ENCODE peak calls at places on chromosomes 1 and 21, in five cellular contexts. L, N, A, F and I are unnamed samples.

GRCh38 chr1:174890024-174890423 is 109.7 kb upstream of the CACYBP start:
- DNase-seq in F (no peak), L (no peak), N (no peak), A (no peak), I (no peak)

GRCh38 chr21:36516271-36516670 is 36.3 kb upstream of the CLDN14 start:
- DNase-seq in L (peak), N (no peak), A (no peak), F (no peak), I (no peak)

GRCh38 chr1:86704972-86705632 is 726 bp downstream of the SH3GLB1 start:
- DNase-seq in L (peak), N (no peak), F (peak), A (no peak), I (peak)

GRCh38 chr21:33441489-33442477 is 38.0 kb downstream of the TMEM50B start:
- DNase-seq in L (peak), F (no peak), N (peak), A (peak), I (no peak)

GRCh38 chr1:176033879-176034278 is 173.2 kb downstream of the COP1 start:
- DNase-seq in N (no peak), L (peak), A (no peak), F (no peak), I (no peak)

GRCh38 chr1:186620951-186621350 is 59.3 kb downstream of the PTGS2 start:
- DNase-seq in A (no peak), F (peak), N (peak), L (peak), I (peak)

GRCh38 chr1:100322436-100323211 is 29.7 kb upstream of the CDC14A start:
- DNase-seq in A (no peak), L (peak), F (no peak), N (peak), I (no peak)

GRCh38 chr1:102858695-102859094 is 249.6 kb downstream of the COL11A1 start:
- DNase-seq in A (no peak), N (no peak), L (peak), F (no peak), I (no peak)

GRCh38 chr1:91881280-91881679 is 4.7 kb downstream of the TGFBR3 start:
- DNase-seq in N (no peak), A (no peak), L (no peak), F (no peak), I (no peak)

GRCh38 chr1:67577646-67578045 is 107.4 kb upstream of the GADD45A start:
- DNase-seq in A (no peak), L (no peak), N (no peak), F (no peak), I (no peak)

GRCh38 chr1:156095906-156096508 is 13.7 kb upstream of the MEX3A start:
- DNase-seq in L (no peak), N (no peak), F (no peak), A (no peak), I (peak)

GRCh38 chr1:21814981-21815583 is 3.0 kb downstream of the LDLRAD2 start:
- DNase-seq in A (no peak), L (no peak), F (no peak), N (no peak), I (no peak)

GRCh38 chr1:101509370-101509769 is 272.6 kb downstream of the S1PR1 start:
- DNase-seq in F (no peak), A (peak), N (no peak), L (no peak), I (no peak)

GRCh38 chr1:10257851-10258250 is 47.5 kb downstream of the KIF1B start:
- DNase-seq in L (no peak), N (no peak), F (no peak), A (no peak), I (no peak)

DNA sequence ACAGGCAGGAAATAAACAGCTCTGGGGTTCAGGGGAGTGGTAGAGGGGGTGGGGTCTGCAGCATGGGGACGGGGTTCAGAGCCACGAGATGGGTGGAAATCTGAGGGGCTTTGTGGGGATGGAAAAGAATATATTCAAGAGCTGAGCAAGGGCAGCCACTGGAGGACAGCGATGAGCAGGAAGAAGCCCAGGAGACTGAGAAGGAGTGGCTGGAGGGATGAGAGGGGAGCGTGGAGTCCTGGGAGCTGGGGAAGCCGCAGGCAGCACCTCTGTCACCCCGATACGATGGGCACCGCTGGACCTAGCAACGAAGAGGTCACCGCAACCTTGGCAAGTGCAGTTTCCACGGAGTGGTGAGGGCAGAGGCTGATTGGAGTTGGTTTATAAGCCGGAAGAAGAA is 10.0 kb upstream of the KCNAB2 start:
- DNase-seq in A (no peak), F (no peak), N (no peak), L (no peak), I (no peak)
- TF ChIP-seq CTCF in A (no peak), F (no peak), N (peak), L (peak), I (no peak)

DNA sequence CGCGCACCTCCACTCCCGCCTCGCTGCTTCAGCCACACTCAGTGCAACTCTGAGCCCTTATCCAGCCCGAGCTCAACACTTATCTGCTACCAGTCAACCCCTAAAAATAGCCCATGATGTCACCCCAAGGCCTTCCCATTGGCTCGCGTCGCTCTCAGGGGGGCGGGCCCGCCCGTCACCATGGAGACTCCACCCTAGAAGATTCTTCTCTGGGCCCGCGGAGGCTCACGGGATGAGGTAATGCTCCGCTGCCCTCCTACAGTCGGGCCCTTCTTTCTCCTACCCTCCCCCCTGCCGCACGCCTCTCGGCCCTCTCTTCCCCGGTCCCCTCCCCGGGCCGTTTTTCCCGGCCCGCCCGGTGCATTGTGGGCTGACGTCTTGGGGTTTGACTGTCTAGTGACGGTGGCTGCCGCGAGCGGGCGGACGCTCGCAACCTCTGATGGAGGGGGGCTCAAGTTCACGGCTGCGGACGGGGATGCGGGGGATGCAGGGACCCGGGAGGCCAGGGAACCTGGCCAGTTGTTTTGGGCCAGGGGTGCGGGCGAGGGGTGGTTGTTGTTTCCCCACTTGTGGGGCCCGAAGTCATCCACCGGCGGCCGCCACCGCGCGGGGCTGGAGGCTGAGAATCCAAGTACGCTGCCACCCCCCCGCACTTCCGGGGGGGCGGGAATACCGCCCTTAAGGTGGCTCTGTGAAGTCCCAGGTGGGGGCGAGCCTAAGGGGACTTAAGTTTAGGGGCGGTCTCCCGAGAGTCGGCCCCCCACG is at the start of gene JUN:
- DNase-seq in L (peak), F (peak), A (peak), N (peak), I (peak)
- TF ChIP-seq CTCF in L (peak), F (no peak), A (peak), N (no peak), I (no peak)

GRCh38 chr21:26125433-26126167 is 45.0 kb downstream of the APP start:
- DNase-seq in N (no peak), F (no peak), L (no peak), A (no peak), I (no peak)
- TF ChIP-seq CTCF in N (no peak), F (no peak), L (no peak), A (no peak), I (no peak)

GRCh38 chr1:167947733-167948132 is 10.9 kb upstream of the MPC2 start:
- DNase-seq in N (no peak), A (no peak), F (no peak), L (no peak), I (no peak)
- TF ChIP-seq CTCF in N (no peak), A (no peak), F (no peak), L (no peak), I (no peak)

GRCh38 chr1:179591253-179591591 is 410 bp upstream of the TDRD5 start:
- DNase-seq in F (no peak), L (no peak), N (no peak), A (no peak), I (no peak)

GRCh38 chr1:179588425-179589024 is 3.1 kb upstream of the TDRD5 start:
- DNase-seq in L (no peak), F (no peak), N (no peak), A (no peak), I (no peak)

GRCh38 chr1:179589524-179589923 is 2.1 kb upstream of the TDRD5 start:
- DNase-seq in N (no peak), F (no peak), L (no peak), A (no peak), I (no peak)

GRCh38 chr1:179590671-179591070 is 961 bp upstream of the TDRD5 start:
- DNase-seq in F (no peak), N (no peak), L (no peak), A (no peak), I (no peak)

GRCh38 chr1:179591592-179592580 is at the start of gene TDRD5:
- DNase-seq in N (no peak), L (no peak), A (no peak), F (no peak), I (no peak)
- TF ChIP-seq CTCF in N (no peak), L (no peak), A (no peak), F (no peak), I (no peak)

DNA sequence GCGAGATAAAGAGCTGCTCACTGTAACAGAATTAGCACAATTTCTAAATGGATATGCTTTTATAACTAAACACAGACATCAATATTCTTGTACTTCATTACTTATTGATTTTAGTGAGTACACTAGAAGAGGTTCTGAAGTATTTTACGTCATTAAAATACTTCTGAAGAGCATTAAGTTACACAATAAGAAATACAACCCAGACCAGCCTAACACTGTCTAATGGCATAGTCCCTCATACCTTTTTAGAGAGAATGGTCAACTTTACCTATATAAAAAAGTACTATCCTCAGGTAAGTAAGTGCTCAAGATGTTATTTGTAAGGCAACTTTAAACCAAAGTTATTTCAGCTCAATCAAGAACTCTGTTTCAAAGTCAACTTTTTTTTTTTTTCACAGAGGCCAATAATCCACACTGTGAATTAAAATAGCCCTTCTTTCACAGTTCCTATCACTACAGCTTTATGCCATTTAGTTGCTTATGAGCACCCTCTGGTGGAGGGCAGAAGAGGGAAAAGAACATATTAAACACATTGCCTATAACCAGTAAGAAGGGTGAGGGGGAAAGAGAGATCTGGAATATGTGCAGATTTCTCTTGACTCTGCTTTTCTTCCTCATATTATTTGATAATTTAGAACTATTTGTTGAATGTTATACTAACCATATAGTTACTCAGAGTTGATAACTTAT is 182.1 kb upstream of the DMRTA2 start:
- DNase-seq in L (peak), F (no peak), N (no peak), A (no peak), I (peak)
- TF ChIP-seq CTCF in L (peak), F (peak), N (peak), A (no peak), I (peak)

GRCh38 chr1:68815632-68816031 is 318.8 kb upstream of the DEPDC1 start:
- DNase-seq in A (no peak), L (no peak), F (no peak), N (no peak), I (no peak)

GRCh38 chr1:68814067-68814466 is 317.2 kb upstream of the DEPDC1 start:
- DNase-seq in A (no peak), N (no peak), L (no peak), F (no peak), I (no peak)

DNA sequence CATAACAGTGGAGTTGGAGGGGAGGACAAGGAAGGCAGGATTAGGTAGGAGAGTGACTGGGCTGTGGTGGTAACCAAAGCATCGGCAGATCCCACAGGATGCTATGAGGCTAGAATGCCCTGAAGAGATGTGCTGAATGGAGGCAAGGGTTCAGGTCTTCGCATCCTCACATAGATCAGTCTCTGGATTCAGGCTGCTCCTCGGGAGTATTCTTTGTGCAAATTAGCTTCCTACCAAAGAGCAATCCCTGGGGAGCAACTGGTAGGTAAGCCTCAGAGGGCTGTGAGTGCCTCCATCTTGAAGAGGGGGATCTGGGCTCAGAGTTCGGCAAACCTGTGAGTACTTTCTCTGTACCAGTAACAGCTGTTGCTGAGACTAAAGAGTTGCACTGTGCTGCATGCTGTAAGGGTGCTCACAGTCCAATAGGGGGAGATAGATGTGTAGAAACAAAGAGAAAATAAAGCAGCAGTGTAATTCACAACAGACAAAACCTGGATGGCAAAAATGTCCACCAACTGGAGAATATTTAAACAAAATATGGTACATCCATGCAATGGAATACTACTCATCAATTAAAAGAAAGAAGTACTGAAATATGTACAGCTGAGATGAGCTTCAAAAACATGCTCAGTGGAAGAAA is 322.4 kb upstream of the DEPDC1 start:
- DNase-seq in F (peak), N (no peak), L (peak), A (no peak), I (no peak)
- TF ChIP-seq CTCF in F (peak), N (no peak), L (peak), A (no peak), I (no peak)

GRCh38 chr1:201348211-201348566 is 29.3 kb downstream of the TNNT2 start:
- DNase-seq in A (no peak), F (peak), N (no peak), L (peak), I (peak)

GRCh38 chr1:201345081-201345355 is 32.5 kb downstream of the TNNT2 start:
- DNase-seq in N (no peak), F (no peak), A (no peak), L (no peak), I (no peak)

GRCh38 chr1:201347498-201348210 is 29.8 kb downstream of the TNNT2 start:
- DNase-seq in L (no peak), N (no peak), A (no peak), F (no peak), I (no peak)

GRCh38 chr1:201346987-201347386 is 30.5 kb downstream of the TNNT2 start:
- DNase-seq in A (no peak), N (no peak), F (no peak), L (no peak), I (no peak)

GRCh38 chr1:201346337-201346939 is 31.0 kb downstream of the TNNT2 start:
- DNase-seq in L (peak), N (no peak), A (no peak), F (peak), I (peak)
- TF ChIP-seq CTCF in L (peak), N (peak), A (no peak), F (peak), I (no peak)